ENCODE peak calls at places on chromosomes 6 and 20, in six cellular contexts. C is stimulated activated CD4-positive, alpha-beta T cell treated with anti-CD3 and anti-CD28 coated beads, TNF-alpha, amount 100 ng/mL, for 24 hours; N is DMS53; Q is choroid plexus epithelial cell; I is stimulated activated CD8-positive, alpha-beta memory T cell treated with anti-CD3 and anti-CD28 coated beads, Interleukin-15, amount 100 ng/mL, for 4 hours; B is activated CD4-positive, alpha-beta memory T cell treated with anti-CD3 and anti-CD28 coated beads for 36 hours. T is an unnamed sample.

GRCh38 chr6:56551409-56552120 is 91.1 kb downstream of the DST start:
- DNase-seq in Q (no peak), I (no peak), B (no peak), C (no peak), N (no peak), T (no peak)

GRCh38 chr6:153130515-153131036 is 506 bp downstream of the RGS17 start:
- DNase-seq in N (peak; percentile 64), C (no peak), Q (no peak), I (no peak), B (no peak), T (no peak)

GRCh38 chr20:63378626-63379025 is 17.5 kb upstream of the CHRNA4 start:
- DNase-seq in N (no peak), I (no peak), Q (no peak), B (no peak), C (no peak), T (no peak)

GRCh38 chr6:46772754-46773153 is 20.4 kb upstream of the MEP1A start:
- DNase-seq in Q (no peak), N (no peak), C (no peak), I (no peak), B (no peak), T (no peak)

GRCh38 chr6:158069800-158070195 is 88.1 kb downstream of the SYNJ2 start:
- DNase-seq in C (no peak), I (no peak), B (no peak), N (no peak), Q (no peak), T (no peak)

GRCh38 chr6:36350681-36351091 is 14.0 kb upstream of the BNIP5 start:
- DNase-seq in N (no peak), C (no peak), I (no peak), Q (peak; percentile 94), B (no peak), T (no peak)

GRCh38 chr20:47007826-47008655 is 113.4 kb downstream of the EYA2 start:
- DNase-seq in N (peak; percentile 64), C (no peak), Q (no peak), B (no peak), I (no peak), T (no peak)

GRCh38 chr20:57342829-57343228 is 8.2 kb upstream of the RAE1 start:
- DNase-seq in Q (peak; percentile 25), N (no peak), C (no peak), B (no peak), I (no peak), T (no peak)

GRCh38 chr20:60428651-60429050 is 470.4 kb downstream of the CDH26 start:
- DNase-seq in B (no peak), I (no peak), N (no peak), C (no peak), Q (no peak), T (no peak)

T was measured in GM18507.